ENCODE peak calls at places on chromosomes 13 and 19, in nine cellular contexts. W, U, A, J, C, D, T, S and B are unnamed samples.

GRCh38 chr19:55146078-55146647 is 2.8 kb downstream of the TNNT1 start:
- ATAC-seq in J (peak; percentile 76), A (peak; percentile 17), T (no peak), S (peak; percentile 2), C (peak; percentile 84), W (no peak), D (no peak), U (peak; percentile 22), B (no peak)

GRCh38 chr13:21980049-21980448 is 309.2 kb downstream of the FGF9 start:
- ATAC-seq in W (no peak), T (no peak), J (no peak), A (no peak), S (no peak), U (no peak), D (no peak), C (no peak), B (no peak)

GRCh38 chr13:22024381-22024994 is 353.6 kb downstream of the FGF9 start:
- ATAC-seq in J (no peak), D (no peak), T (no peak), S (no peak), A (no peak), U (no peak), C (no peak), W (no peak), B (no peak)

GRCh38 chr13:93220073-93220472 is 6.5 kb upstream of the GPC6 start:
- ATAC-seq in U (no peak), J (no peak), S (no peak), A (no peak), T (no peak), W (no peak), C (no peak), D (no peak), B (no peak)

GRCh38 chr19:6071840-6072239 is 38.5 kb downstream of the RFX2 start:
- ATAC-seq in J (no peak), U (no peak), W (no peak), T (no peak), C (no peak), S (no peak), A (no peak), D (no peak), B (no peak)

GRCh38 chr13:75494491-75494890 is 12.5 kb upstream of the TBC1D4 start:
- ATAC-seq in S (no peak), J (no peak), C (no peak), W (no peak), U (no peak), A (no peak), T (no peak), D (no peak), B (no peak)

GRCh38 chr13:113474179-113474578 is 16.3 kb downstream of the DCUN1D2 start:
- ATAC-seq in T (peak; percentile 44), U (peak; percentile 87), J (no peak), D (peak; percentile 30), A (peak; percentile 76), W (no peak), C (no peak), S (peak; percentile 65), B (peak; percentile 55)

GRCh38 chr13:77860621-77861020 is 58.0 kb downstream of the EDNRB start:
- ATAC-seq in U (peak; percentile 35), W (peak; percentile 47), C (no peak), A (peak; percentile 42), T (no peak), D (peak; percentile 37), S (peak; percentile 66), J (no peak), B (no peak)

GRCh38 chr19:7597689-7598088 is 2.0 kb downstream of the CAMSAP3 start:
- ATAC-seq in C (no peak), A (peak; percentile 27), U (no peak), W (no peak), T (no peak), J (no peak), D (no peak), S (no peak), B (no peak)

GRCh38 chr13:94994506-94994905 is 282.2 kb upstream of the SOX21 start:
- ATAC-seq in U (no peak), J (no peak), D (no peak), C (no peak), W (no peak), A (no peak), S (no peak), T (no peak), B (no peak)

GRCh38 chr19:37936886-37937285 is 29.9 kb downstream of the SIPA1L3 start:
- ATAC-seq in W (no peak), U (no peak), A (no peak), C (no peak), J (no peak), D (no peak), S (no peak), T (no peak), B (no peak)

GRCh38 chr19:37938379-37938778 is 31.4 kb downstream of the SIPA1L3 start:
- ATAC-seq in A (no peak), T (no peak), W (no peak), S (no peak), D (no peak), J (no peak), C (no peak), U (no peak), B (no peak)

GRCh38 chr19:37935341-37935740 is 28.3 kb downstream of the SIPA1L3 start:
- ATAC-seq in S (no peak), W (no peak), U (no peak), C (no peak), J (no peak), T (no peak), D (no peak), A (no peak), B (no peak)

GRCh38 chr19:37933965-37934364 is 27.0 kb downstream of the SIPA1L3 start:
- ATAC-seq in T (peak; percentile 97), C (no peak), D (peak; percentile 76), J (no peak), S (peak; percentile 68), U (no peak), A (no peak), W (no peak), B (no peak)

GRCh38 chr19:37936166-37936565 is 29.2 kb downstream of the SIPA1L3 start:
- ATAC-seq in T (no peak), D (no peak), J (no peak), U (peak; percentile 57), C (no peak), W (peak; percentile 20), A (peak; percentile 45), S (no peak), B (no peak)
- H3K4me1 ChIP-seq in T (peaks cover 32% of the 10 kb centered on the region), D (peaks cover 25% of the 10 kb centered on the region), J (peaks cover 31% of the 10 kb centered on the region), U (peaks cover 13% of the 10 kb centered on the region), C (peaks cover 26% of the 10 kb centered on the region), W (peaks cover 2% of the 10 kb centered on the region), A (peaks cover 31% of the 10 kb centered on the region), S (peaks cover 32% of the 10 kb centered on the region), B (peaks cover 31% of the 10 kb centered on the region)

DNA sequence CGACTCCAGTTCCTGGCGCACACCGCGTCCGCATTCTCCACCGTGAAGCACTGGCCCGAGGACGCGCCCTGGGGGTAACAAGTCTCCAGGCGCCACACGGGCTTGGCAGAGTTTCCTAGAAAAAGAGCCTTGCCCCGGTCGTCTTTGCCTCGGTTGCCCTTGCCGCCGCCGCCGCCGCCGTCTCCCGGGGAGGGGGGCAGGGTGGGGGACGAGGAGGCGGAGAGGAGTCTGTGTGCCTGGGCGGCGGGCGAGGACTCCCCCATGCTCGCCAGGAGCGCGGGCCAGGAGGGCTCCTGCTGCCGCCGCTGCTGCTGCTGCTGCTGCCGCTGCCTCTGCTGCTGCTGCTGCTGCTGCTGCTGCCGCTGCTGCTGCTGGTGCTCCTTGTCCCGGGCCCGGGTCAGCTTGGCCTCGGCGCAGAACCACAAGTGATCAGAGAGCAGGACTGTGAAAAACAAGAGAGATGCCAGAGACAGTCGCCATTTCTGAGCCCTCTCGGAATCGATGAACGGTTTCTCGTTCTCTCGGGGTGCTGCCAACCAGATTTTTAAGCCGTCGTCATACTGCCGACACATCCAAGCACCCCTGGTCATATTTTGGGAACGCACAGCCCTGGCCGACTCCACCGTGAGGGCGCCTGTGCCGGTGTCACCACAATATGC is 349.2 kb downstream of the LIG4 start:
- ATAC-seq in D (no peak), C (peak; percentile 61), A (peak; percentile 54), J (no peak), U (peak; percentile 47), T (no peak), W (no peak), S (peak; percentile 20), B (peak; percentile 32)
- H3K4me3 ChIP-seq in D (peak overlapping the region; percentile 52), C (peak overlapping the region; percentile 48), A (peak overlapping the region; percentile 28), J (no peak overlapping the region), U (peak overlapping the region; percentile 52), T (peak overlapping the region; percentile 51), W (no peak overlapping the region), S (peak overlapping the region; percentile 16), B (peak overlapping the region; percentile 52)

DNA sequence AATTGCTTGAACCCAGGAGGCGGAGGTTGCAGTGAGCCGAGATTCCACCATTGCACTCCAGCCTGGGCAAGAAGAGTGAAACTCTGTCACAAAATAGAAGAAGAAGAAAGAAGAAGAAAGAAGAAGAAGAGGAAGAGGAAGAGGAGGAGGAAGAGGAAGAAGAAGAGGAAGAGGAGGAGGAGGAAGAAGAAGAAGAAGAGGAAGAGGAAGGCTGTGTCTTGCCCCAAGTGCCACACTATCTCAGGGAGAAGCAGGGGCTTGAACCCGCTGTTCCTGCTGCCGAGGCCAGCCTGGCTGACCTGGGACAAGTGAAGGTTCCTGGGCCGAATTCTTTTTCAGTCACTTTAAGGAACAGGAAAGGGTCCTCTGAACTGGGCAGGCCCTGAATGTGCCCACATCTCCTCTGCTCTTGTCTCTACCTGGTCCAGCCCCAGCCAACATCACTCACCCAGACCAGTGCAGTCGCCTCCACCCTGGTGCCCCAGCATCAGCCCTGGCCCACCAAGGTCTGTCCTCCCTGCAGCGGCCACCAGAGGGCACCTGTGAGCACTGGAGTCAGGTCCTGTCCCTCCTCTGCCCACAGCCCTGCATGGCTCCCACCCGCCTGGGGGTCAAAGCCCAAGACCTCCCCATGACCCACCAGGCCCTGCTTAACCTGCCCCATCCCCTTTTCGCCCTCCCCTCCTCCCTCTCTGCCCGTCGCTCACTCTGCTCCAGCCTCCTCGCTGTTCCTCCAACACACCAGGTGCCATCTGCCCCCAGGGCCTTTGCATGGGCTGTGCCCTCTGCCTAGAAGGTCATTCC is 20.0 kb downstream of the TICAM1 start:
- ATAC-seq in D (no peak), C (peak; percentile 74), T (peak; percentile 48), S (peak; percentile 44), U (peak; percentile 80), A (peak; percentile 58), J (peak; percentile 63), W (no peak), B (peak; percentile 48)
- H3K4me1 ChIP-seq in D (peaks cover 17% of the 10 kb centered on the region), C (peaks cover 8% of the 10 kb centered on the region), T (peaks cover 30% of the 10 kb centered on the region), S (peaks cover 27% of the 10 kb centered on the region), U (peaks cover 16% of the 10 kb centered on the region), A (peaks cover 92% of the 10 kb centered on the region), J (peaks cover 21% of the 10 kb centered on the region), W (no peaks in the 10 kb centered on the region), B (no peaks in the 10 kb centered on the region)

GRCh38 chr13:97308735-97309429 is 86.7 kb downstream of the MBNL2 start:
- ATAC-seq in W (no peak), J (peak; percentile 45), S (no peak), U (no peak), T (no peak), A (no peak), D (no peak), C (peak; percentile 42), B (no peak)

GRCh38 chr13:97306646-97307045 is 84.5 kb downstream of the MBNL2 start:
- ATAC-seq in D (no peak), A (no peak), W (no peak), C (no peak), J (no peak), S (peak; percentile 30), U (no peak), T (no peak), B (no peak)

GRCh38 chr13:97307096-97307495 is 85.0 kb downstream of the MBNL2 start:
- ATAC-seq in S (no peak), A (no peak), W (no peak), C (no peak), T (no peak), U (no peak), J (no peak), D (no peak), B (no peak)

GRCh38 chr13:97307544-97307881 is 85.4 kb downstream of the MBNL2 start:
- ATAC-seq in A (no peak), S (no peak), J (no peak), T (no peak), W (no peak), D (no peak), C (no peak), U (no peak), B (no peak)

GRCh38 chr13:97307882-97308624 is 85.9 kb downstream of the MBNL2 start:
- ATAC-seq in D (peak; percentile 48), C (peak; percentile 86), U (no peak), T (peak; percentile 79), S (peak; percentile 63), A (peak; percentile 39), J (peak; percentile 87), W (no peak), B (no peak)
- H3K4me3 ChIP-seq in D (no peak overlapping the region), C (no peak overlapping the region), U (no peak overlapping the region), T (peak overlapping the region; percentile 15), S (no peak overlapping the region), A (no peak overlapping the region), J (peak overlapping the region; percentile 22), W (no peak overlapping the region), B (no peak overlapping the region)